ENCODE peak calls at places on chromosomes 1 and 21, in five cellular contexts. O, X, T, D and K are unnamed samples.
A peak's percentile ranks its signal among the peaks of the same experiment; 100 is the strongest.

GRCh38 chr21:44854664-44855446 is 18.6 kb downstream of the PTTG1IP start:
- DNase-seq in O (no peak), D (no peak), T (no peak), X (no peak), K (no peak)

GRCh38 chr1:95863086-95863485 is 629.1 kb downstream of the RWDD3 start:
- DNase-seq in T (no peak), D (no peak), X (no peak), O (no peak), K (no peak)

GRCh38 chr1:54016343-54017282 is 1.4 kb downstream of the LDLRAD1 start:
- DNase-seq in O (peak; percentile 38), D (peak; percentile 20), T (peak; percentile 67), X (peak; percentile 88), K (peak; percentile 24)

GRCh38 chr1:210587547-210587946 is 258.8 kb downstream of the HHAT start:
- DNase-seq in X (no peak), O (no peak), D (peak; percentile 25), T (peak; percentile 44), K (peak; percentile 14)

GRCh38 chr1:84632975-84633427 is 57.3 kb downstream of the SSX2IP start:
- DNase-seq in D (peak; percentile 83), X (no peak), O (peak; percentile 35), T (peak; percentile 77), K (no peak)

GRCh38 chr1:224317383-224318045 is 12.5 kb downstream of the NVL start:
- DNase-seq in O (no peak), D (no peak), T (no peak), X (peak; percentile 22), K (no peak)

GRCh38 chr21:38567577-38568360 is 69.5 kb upstream of the ERG start:
- DNase-seq in D (peak; percentile 6), O (peak; percentile 69), T (peak; percentile 67), X (no peak), K (peak; percentile 21)

GRCh38 chr1:245501635-245502034 is 346.9 kb downstream of the KIF26B start:
- DNase-seq in O (no peak), D (no peak), T (no peak), X (no peak), K (no peak)

GRCh38 chr1:105138445-105138821 is 1388.7 kb downstream of the AMY1C start:
- DNase-seq in D (no peak), O (no peak), T (no peak), X (no peak), K (no peak)
- TF ChIP-seq CTCF in D (no peak), O (no peak), T (no peak), X (no peak), K (no peak)

DNA sequence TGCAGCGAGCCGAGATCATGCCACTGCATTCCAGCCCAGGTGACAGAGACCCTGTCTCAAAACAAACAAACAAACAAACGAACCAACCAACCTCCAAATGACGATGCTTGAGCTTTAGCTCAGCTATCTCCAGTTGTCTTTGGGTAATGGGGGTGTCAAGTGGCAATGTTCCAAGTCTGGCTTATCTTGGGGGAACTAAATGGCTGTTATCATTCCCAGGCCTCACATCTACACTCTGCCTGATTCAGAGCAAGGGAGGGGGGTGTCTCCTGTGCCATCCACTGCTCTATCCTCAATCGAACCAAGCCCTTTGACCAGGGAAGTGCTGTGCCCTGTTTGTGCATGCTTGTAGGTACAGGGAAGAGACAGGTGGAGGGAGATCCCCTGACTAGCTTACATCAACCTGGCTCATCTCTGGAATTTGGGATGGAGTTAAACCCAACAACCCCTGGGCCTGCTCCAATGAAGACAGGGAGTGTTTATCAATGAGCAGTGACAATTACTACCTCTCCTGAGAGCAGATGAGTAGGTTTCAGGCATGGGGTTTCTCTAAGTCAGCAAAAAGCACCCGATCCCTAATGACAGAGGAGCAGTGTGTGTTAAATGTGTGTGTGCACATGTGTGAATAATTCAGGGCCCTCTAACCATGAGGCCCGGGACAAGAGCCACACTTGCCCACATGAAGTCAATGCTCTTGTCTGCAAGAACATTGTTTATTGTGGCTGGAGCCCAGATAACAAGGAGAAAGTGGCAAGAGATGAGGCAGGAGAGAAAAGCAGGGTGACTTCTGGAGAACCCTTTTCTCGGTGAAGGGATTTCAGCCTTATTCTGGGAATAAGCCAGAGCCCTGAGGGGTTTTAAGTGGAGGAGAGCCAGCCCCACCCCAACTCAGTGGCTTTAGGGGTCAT is 20.2 kb upstream of the IL6R start:
- DNase-seq in O (no peak), X (no peak), D (no peak), T (no peak), K (no peak)
- TF ChIP-seq CTCF in O (no peak), X (no peak), D (no peak), T (no peak), K (no peak)

GRCh38 chr1:190738321-190738720 is 260.7 kb upstream of the BRINP3 start:
- DNase-seq in X (no peak), T (peak; percentile 32), O (no peak), D (peak; percentile 70), K (no peak)
- TF ChIP-seq CTCF in X (no peak), T (no peak), O (no peak), D (no peak), K (no peak)

DNA sequence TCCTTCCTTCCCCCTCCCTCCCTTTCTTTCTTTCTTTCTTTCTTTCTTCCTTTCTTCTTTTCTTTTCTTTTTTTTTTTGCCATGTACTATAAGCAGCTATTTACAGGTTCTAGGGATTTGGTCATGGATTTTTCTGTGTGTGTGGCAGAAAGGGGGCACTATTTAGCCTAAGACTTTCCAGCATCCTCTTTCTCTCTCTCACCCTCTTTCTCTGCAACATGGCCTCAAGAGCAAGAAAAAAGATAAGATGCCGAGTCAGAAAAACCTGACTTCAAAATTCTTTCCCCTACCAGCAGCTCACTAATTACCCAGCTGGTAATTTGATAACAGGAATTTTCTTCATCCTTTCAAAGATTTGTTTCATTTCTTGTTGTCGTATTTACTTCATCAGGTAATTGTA is 458.3 kb upstream of the ADAMTS5 start:
- DNase-seq in T (peak; percentile 51), D (no peak), O (no peak), X (no peak), K (no peak)
- TF ChIP-seq CTCF in T (no peak), D (no peak), O (peak; percentile 27), X (no peak), K (peak; percentile 20)

GRCh38 chr1:22829001-22829989 is 118.7 kb downstream of the EPHB2 start:
- DNase-seq in D (peak; percentile 45), X (peak; percentile 65), O (no peak), T (no peak), K (no peak)

GRCh38 chr1:22828151-22828817 is 117.6 kb downstream of the EPHB2 start:
- DNase-seq in O (no peak), X (no peak), T (no peak), D (no peak), K (no peak)

GRCh38 chr1:22830747-22831340 is 120.2 kb downstream of the EPHB2 start:
- DNase-seq in O (no peak), T (no peak), D (no peak), X (no peak), K (no peak)

GRCh38 chr1:22831729-22832413 is 121.2 kb downstream of the EPHB2 start:
- DNase-seq in O (peak; percentile 91), D (peak; percentile 93), X (no peak), T (peak; percentile 96), K (peak; percentile 55)

DNA sequence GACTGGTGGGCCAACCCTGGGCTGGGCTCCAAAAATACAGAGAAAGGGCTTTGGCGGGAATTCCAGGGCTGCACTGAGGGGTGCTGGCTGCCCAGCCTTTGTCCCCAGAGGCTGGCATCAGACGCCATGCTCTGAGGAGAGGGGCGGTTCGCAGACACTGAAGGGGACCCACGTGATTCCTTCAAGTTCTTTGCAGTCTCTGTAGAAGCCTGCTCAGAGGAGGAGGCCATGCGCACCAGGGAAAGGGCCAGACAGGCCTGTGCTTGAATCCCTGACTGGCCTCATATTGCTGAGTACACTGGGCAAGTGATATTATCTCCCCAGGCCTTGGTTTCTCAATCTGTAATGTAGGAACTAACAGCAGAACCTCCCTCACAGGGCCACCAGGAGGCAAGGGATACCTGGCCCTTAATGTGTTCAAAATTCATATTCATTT is 119.5 kb downstream of the EPHB2 start:
- DNase-seq in T (no peak), O (no peak), X (no peak), D (no peak), K (no peak)
- TF ChIP-seq CTCF in T (no peak), O (peak; percentile 30), X (no peak), D (no peak), K (no peak)

GRCh38 chr1:112955678-112956502 is at the start of gene SLC16A1:
- DNase-seq in O (peak; percentile 88), D (peak; percentile 91), X (peak; percentile 91), T (peak; percentile 98), K (peak; percentile 57)
- TF ChIP-seq CTCF in O (peak; percentile 38), D (peak; percentile 38), X (peak; percentile 34), T (peak; percentile 13), K (peak; percentile 7)